ENCODE peak calls at places on chromosome 20, in four cellular contexts. D is IMR-90, O is psoas muscle, R is uterus. H is an unnamed sample. For H3K27me3, the result is how much of the 10 kb centered on the place peaks cover.

GRCh38 chr20:57658447-57659130 is 38.4 kb upstream of the ZBP1 start:
- DNase-seq in D (no peak), O (no peak), R (peak), H (no peak)

GRCh38 chr20:49892260-49893216 is 22.8 kb downstream of the SPATA2 start:
- DNase-seq in D (no peak), O (no peak), R (no peak), H (no peak)

GRCh38 chr20:18633411-18633810 is 45.6 kb downstream of the DTD1 start:
- DNase-seq in D (no peak), O (no peak), R (no peak), H (no peak)

GRCh38 chr20:33209789-33210188 is 7.4 kb upstream of the BPIFA3 start:
- DNase-seq in D (peak), O (peak), R (peak), H (peak)

GRCh38 chr20:40488401-40488800 is 200.6 kb downstream of the MAFB start:
- DNase-seq in D (no peak), O (no peak), R (no peak), H (no peak)

GRCh38 chr20:40811660-40812414 is 122.8 kb upstream of the MAFB start:
- DNase-seq in D (no peak), O (no peak), R (no peak), H (no peak)

GRCh38 chr20:19880256-19881079 is 122.4 kb downstream of the RIN2 start:
- DNase-seq in D (peak), O (no peak), R (no peak), H (no peak)

GRCh38 chr20:31414381-31414780 is 8.4 kb upstream of the DEFB121 start:
- DNase-seq in D (no peak), O (no peak), R (no peak), H (no peak)

GRCh38 chr20:58712823-58713731 is 20.5 kb downstream of the NPEPL1 start:
- DNase-seq in D (no peak), O (no peak), R (peak), H (peak)

GRCh38 chr20:10922941-10923340 is 249.1 kb upstream of the JAG1 start:
- DNase-seq in D (peak), O (no peak), R (no peak), H (no peak)

GRCh38 chr20:59456342-59457132 is 147.8 kb upstream of the PHACTR3 start:
- DNase-seq in D (no peak), O (no peak), R (no peak), H (no peak)

GRCh38 chr20:32507998-32508774 is 76.9 kb downstream of the NOL4L start:
- DNase-seq in D (no peak), O (no peak), R (no peak), H (peak)

GRCh38 chr20:10398834-10399369 is 35.1 kb downstream of the MKKS start:
- DNase-seq in D (no peak), O (no peak), R (no peak), H (no peak)

GRCh38 chr20:50146732-50147662 is 6.5 kb downstream of the PEDS1 start:
- DNase-seq in D (peak), O (peak), R (no peak), H (no peak)

GRCh38 chr20:1874534-1875168 is 20.6 kb upstream of the SIRPA start:
- DNase-seq in D (peak), O (no peak), R (no peak), H (no peak)

GRCh38 chr20:21557246-21557982 is 43.5 kb upstream of the NKX2-2 start:
- DNase-seq in D (no peak), O (no peak), R (no peak), H (no peak)

GRCh38 chr20:4170621-4171537 is 155.5 kb upstream of the RNF24 start:
- DNase-seq in D (no peak), O (no peak), R (no peak), H (no peak)

GRCh38 chr20:32333181-32333987 is 24.7 kb upstream of the ASXL1 start:
- DNase-seq in D (no peak), O (no peak), R (no peak), H (no peak)

GRCh38 chr20:41182296-41183212 is 45.2 kb downstream of the PLCG1 start:
- DNase-seq in D (no peak), O (no peak), R (no peak), H (peak)

GRCh38 chr20:47315339-47315662 is 41.2 kb downstream of the ZMYND8 start:
- DNase-seq in D (peak), O (no peak), R (no peak), H (no peak)
- H3K27ac ChIP-seq in D (peak), O (peak), R (peak), H (peak)

DNA sequence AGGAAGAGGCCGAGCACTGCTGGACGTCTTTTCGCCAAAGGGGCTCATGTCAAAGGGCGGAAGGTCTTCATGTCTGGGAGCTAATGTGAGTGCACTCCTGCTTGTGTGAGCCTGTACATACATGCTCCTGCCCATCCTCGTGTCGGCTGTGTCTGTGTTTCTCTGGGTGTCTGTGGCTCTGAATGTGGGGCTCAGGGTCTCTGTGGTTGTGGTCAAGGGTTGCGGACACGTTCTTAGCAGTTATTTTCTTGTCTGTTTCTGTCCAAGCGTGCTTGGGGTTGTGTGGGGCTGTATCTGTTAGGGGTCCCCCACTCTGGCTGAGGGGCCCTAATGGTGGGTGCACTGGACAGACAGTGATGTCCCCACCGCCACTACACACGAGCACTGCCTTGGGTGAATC is 2.9 kb downstream of the AVP start:
- DNase-seq in D (no peak), O (no peak), R (no peak), H (no peak)
- H3K27me3 ChIP-seq in D (half or more), O (under half), R (under half), H (under half)

DNA sequence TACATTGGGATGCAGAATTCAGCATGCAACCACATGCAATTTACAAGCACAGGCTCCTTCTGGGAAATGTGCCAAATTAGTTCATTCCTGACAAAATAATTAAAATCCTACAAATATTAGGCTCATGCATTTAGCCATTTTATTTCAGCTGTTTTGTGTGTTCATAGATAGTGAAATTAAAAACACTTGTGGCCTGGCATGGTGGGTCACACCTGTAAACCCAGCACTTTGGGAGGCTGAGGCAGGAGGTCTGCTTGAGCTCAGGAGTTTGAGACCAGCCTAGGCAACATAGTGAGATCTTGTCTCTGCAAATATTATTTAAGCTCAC is 92.4 kb upstream of the SHLD1 start:
- DNase-seq in D (no peak), O (no peak), R (no peak), H (no peak)
- H3K27ac ChIP-seq in D (peak), O (peak), R (peak), H (no peak)

GRCh38 chr20:63494420-63495166 is 4.3 kb downstream of the EEF1A2 start:
- DNase-seq in D (no peak), O (peak), R (no peak), H (no peak)
- H3K27me3 ChIP-seq in D (under half), O (under half), R (under half), H (under half)

DNA sequence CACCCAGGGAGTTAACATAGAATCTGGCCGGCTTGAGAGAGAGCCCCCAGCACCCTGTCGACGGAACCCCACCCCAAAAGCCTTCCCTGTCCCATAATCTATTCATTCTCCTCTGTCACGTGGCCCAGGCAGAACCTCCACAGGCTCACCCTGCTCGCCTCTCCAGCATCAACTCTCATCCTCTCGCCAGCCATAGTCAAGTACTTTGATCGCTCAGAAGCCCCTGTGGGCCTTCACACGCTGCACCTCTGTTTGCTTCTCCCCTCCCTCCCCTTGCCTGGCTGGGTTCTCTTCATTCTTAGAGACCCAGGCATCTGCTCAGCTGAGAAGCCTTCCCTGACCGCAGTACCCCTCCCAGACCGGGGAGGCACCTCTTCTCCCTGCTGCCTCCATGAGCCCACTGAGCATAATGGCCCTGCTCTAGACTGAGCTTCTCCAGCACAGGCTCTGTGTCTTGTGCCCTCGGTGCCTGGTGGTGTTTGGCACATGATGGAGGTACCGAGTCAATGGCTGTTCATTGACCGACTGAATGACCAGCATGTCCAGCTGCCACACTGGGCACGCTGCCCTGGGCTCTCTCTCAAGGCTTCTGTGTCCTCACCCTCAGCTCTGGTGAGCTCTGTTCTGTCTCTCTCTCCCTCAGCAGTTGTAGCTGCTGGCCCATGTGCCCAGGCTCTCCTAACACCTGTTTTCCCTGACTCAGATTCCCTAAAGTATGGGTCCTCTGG is 33.7 kb downstream of the PKIG start:
- DNase-seq in D (no peak), O (peak), R (no peak), H (peak)
- H3K27ac ChIP-seq in D (no peak), O (peak), R (peak), H (no peak)

GRCh38 chr20:38685853-38686473 is 38.3 kb upstream of the SLC32A1 start:
- DNase-seq in D (peak), O (no peak), R (no peak), H (no peak)
- H3K27me3 ChIP-seq in D (under half), O (under half), R (under half), H (under half)

GRCh38 chr20:51195419-51195901 is 172.6 kb upstream of the KCNG1 start:
- DNase-seq in D (peak), O (no peak), R (no peak), H (no peak)

GRCh38 chr20:51198238-51198637 is 175.3 kb upstream of the KCNG1 start:
- DNase-seq in D (no peak), O (no peak), R (no peak), H (no peak)

GRCh38 chr20:51195990-51196389 is 173.1 kb upstream of the KCNG1 start:
- DNase-seq in D (no peak), O (no peak), R (no peak), H (no peak)

GRCh38 chr20:51198876-51199523 is 176.1 kb upstream of the KCNG1 start:
- DNase-seq in D (no peak), O (no peak), R (no peak), H (no peak)

GRCh38 chr20:51196991-51197651 is 174.2 kb upstream of the KCNG1 start:
- DNase-seq in D (peak), O (no peak), R (no peak), H (no peak)
- H3K27ac ChIP-seq in D (no peak), O (no peak), R (no peak), H (no peak)

GRCh38 chr20:62998449-62998848 is 8.3 kb downstream of the BHLHE23 start:
- DNase-seq in D (no peak), O (no peak), R (no peak), H (no peak)
- H3K27me3 ChIP-seq in D (half or more), O (under half), R (under half), H (under half)

GRCh38 chr20:52094693-52095092 is 96.9 kb downstream of the ZFP64 start:
- DNase-seq in D (no peak), O (no peak), R (no peak), H (no peak)

GRCh38 chr20:52084727-52085126 is 106.9 kb downstream of the ZFP64 start:
- DNase-seq in D (no peak), O (no peak), R (no peak), H (no peak)

GRCh38 chr20:52087471-52087870 is 104.1 kb downstream of the ZFP64 start:
- DNase-seq in D (no peak), O (no peak), R (no peak), H (no peak)

GRCh38 chr20:52086878-52087277 is 104.7 kb downstream of the ZFP64 start:
- DNase-seq in D (no peak), O (no peak), R (no peak), H (no peak)

GRCh38 chr20:52090036-52090435 is 101.5 kb downstream of the ZFP64 start:
- DNase-seq in D (no peak), O (no peak), R (no peak), H (no peak)
- H3K27ac ChIP-seq in D (no peak), O (no peak), R (no peak), H (no peak)